ENCODE peak calls at places on chromosomes 1 and 21, in five cellular contexts. B is HAP-1; E is NCI-H1105 treated with DMSO at 0.1 percent for 48 hours; K is stimulated activated CD4-positive, alpha-beta T cell treated with anti-CD3 and anti-CD28 coated beads, Interleukin-12 subunit alpha, Interleukin-12 subunit beta, amount 100 ng/mL, for 4 hours; V is fibroblast of lung. L is an unnamed sample.

GRCh38 chr1:248596615-248597014 is 885 bp downstream of the OR2T10 start:
- DNase-seq in V (no peak), B (no peak), K (no peak), E (no peak), L (peak; percentile 75)

GRCh38 chr1:3319874-3320245 is 134.6 kb upstream of the ARHGEF16 start:
- DNase-seq in K (peak; percentile 18), B (peak; percentile 76), E (peak; percentile 65), V (peak; percentile 56), L (peak; percentile 66)

GRCh38 chr1:204460346-204460745 is 34.3 kb downstream of the PIK3C2B start:
- DNase-seq in K (no peak), B (no peak), E (no peak), V (no peak), L (no peak)

GRCh38 chr1:99979071-99979470 is 9.3 kb downstream of the SLC35A3 start:
- DNase-seq in V (no peak), E (no peak), K (no peak), B (no peak), L (no peak)

GRCh38 chr1:1432951-1433803 is 2.3 kb upstream of the VWA1 start:
- DNase-seq in K (no peak), E (no peak), B (peak; percentile 75), V (no peak), L (peak; percentile 95)

GRCh38 chr1:5617179-5618015 is 374.8 kb downstream of the NPHP4 start:
- DNase-seq in K (no peak), V (no peak), B (no peak), E (no peak), L (no peak)

GRCh38 chr1:75257424-75257823 is 123.2 kb downstream of the LHX8 start:
- DNase-seq in B (no peak), K (no peak), V (no peak), E (no peak), L (no peak)

GRCh38 chr1:16906873-16907272 is 11.1 kb downstream of the RNU1-2 start:
- DNase-seq in E (no peak), B (no peak), K (no peak), V (no peak), L (no peak)

GRCh38 chr1:6794164-6794563 is 8.9 kb downstream of the CAMTA1 start:
- DNase-seq in E (peak; percentile 31), V (peak; percentile 79), K (no peak), B (no peak), L (peak; percentile 58)

GRCh38 chr1:58939146-58939545 is 155.3 kb upstream of the JUN start:
- DNase-seq in E (no peak), V (no peak), B (no peak), K (no peak), L (no peak)

GRCh38 chr1:244104309-244105060 is 53.4 kb downstream of the ZBTB18 start:
- DNase-seq in V (peak; percentile 72), B (no peak), K (no peak), E (no peak), L (peak; percentile 26)

GRCh38 chr1:52707927-52708655 is 9.9 kb upstream of the COA7 start:
- DNase-seq in B (peak; percentile 26), K (no peak), E (no peak), V (peak; percentile 23), L (no peak)

GRCh38 chr21:31257265-31257664 is 86.8 kb downstream of the TIAM1 start:
- DNase-seq in E (no peak), B (no peak), K (no peak), V (no peak), L (no peak)

GRCh38 chr1:110436635-110437034 is 14.3 kb upstream of the PROK1 start:
- DNase-seq in B (peak; percentile 31), V (no peak), K (no peak), E (no peak), L (no peak)

L was measured in DMS53.